ENCODE peak calls at places on chromosomes 4 and X, in nine cellular contexts. One of them, this sample, is unnamed. For H3K9me3 and H3K36me3, the result is how much of the 10 kb centered on the place peaks cover.

GRCh38 chrX:92247076-92247475 is 467.9 kb downstream of the PCDH11X start:
- DNase-seq in CD8-positive, alpha-beta memory T cell: no peak
- DNase-seq in IMR-90: peak
- DNase-seq in WERI-Rb-1: no peak
- DNase-seq in pancreas: no peak
- DNase-seq in psoas muscle: no peak
- DNase-seq in left lung: no peak
- DNase-seq in PC-3: peak
- DNase-seq in esophagus squamous epithelium: no peak
- DNase-seq in this sample: peak

GRCh38 chrX:71536285-71536684 is 3.4 kb downstream of the OGT start:
- DNase-seq in PC-3: no peak
- DNase-seq in pancreas: no peak
- DNase-seq in left lung: no peak
- DNase-seq in IMR-90: no peak
- DNase-seq in esophagus squamous epithelium: no peak
- DNase-seq in CD8-positive, alpha-beta memory T cell: no peak
- DNase-seq in psoas muscle: no peak
- DNase-seq in WERI-Rb-1: no peak
- DNase-seq in this sample: no peak

GRCh38 chr4:110514889-110515479 is 39.0 kb downstream of the ENPEP start:
- DNase-seq in CD8-positive, alpha-beta memory T cell: no peak
- DNase-seq in IMR-90: peak
- DNase-seq in WERI-Rb-1: no peak
- DNase-seq in esophagus squamous epithelium: no peak
- DNase-seq in pancreas: no peak
- DNase-seq in psoas muscle: no peak
- DNase-seq in left lung: no peak
- DNase-seq in PC-3: peak
- DNase-seq in this sample: peak

GRCh38 chrX:134741801-134742200 is 83.5 kb upstream of the PLAC1 start:
- DNase-seq in PC-3: no peak
- DNase-seq in CD8-positive, alpha-beta memory T cell: no peak
- DNase-seq in left lung: no peak
- DNase-seq in WERI-Rb-1: peak
- DNase-seq in psoas muscle: no peak
- DNase-seq in IMR-90: no peak
- DNase-seq in esophagus squamous epithelium: no peak
- DNase-seq in pancreas: no peak
- DNase-seq in this sample: no peak

GRCh38 chr4:158799013-158799770 is 30.4 kb downstream of the FNIP2 start:
- DNase-seq in pancreas: no peak
- DNase-seq in CD8-positive, alpha-beta memory T cell: no peak
- DNase-seq in PC-3: no peak
- DNase-seq in esophagus squamous epithelium: no peak
- DNase-seq in WERI-Rb-1: no peak
- DNase-seq in IMR-90: no peak
- DNase-seq in psoas muscle: no peak
- DNase-seq in left lung: no peak
- DNase-seq in this sample: no peak

GRCh38 chr4:7651461-7651921 is 216.8 kb upstream of the PSAPL1 start:
- DNase-seq in CD8-positive, alpha-beta memory T cell: no peak
- DNase-seq in pancreas: no peak
- DNase-seq in WERI-Rb-1: no peak
- DNase-seq in PC-3: no peak
- DNase-seq in esophagus squamous epithelium: no peak
- DNase-seq in left lung: no peak
- DNase-seq in psoas muscle: peak
- DNase-seq in IMR-90: peak
- DNase-seq in this sample: peak

GRCh38 chr4:68082758-68083157 is 46.9 kb downstream of the TMPRSS11F start:
- DNase-seq in CD8-positive, alpha-beta memory T cell: no peak
- DNase-seq in pancreas: no peak
- DNase-seq in WERI-Rb-1: no peak
- DNase-seq in esophagus squamous epithelium: no peak
- DNase-seq in left lung: no peak
- DNase-seq in PC-3: no peak
- DNase-seq in psoas muscle: no peak
- DNase-seq in IMR-90: no peak
- DNase-seq in this sample: no peak

GRCh38 chr4:3254302-3255131 is 5.6 kb downstream of the MSANTD1 start:
- DNase-seq in PC-3: no peak
- DNase-seq in esophagus squamous epithelium: no peak
- DNase-seq in psoas muscle: peak
- DNase-seq in WERI-Rb-1: no peak
- DNase-seq in CD8-positive, alpha-beta memory T cell: no peak
- DNase-seq in pancreas: no peak
- DNase-seq in left lung: peak
- DNase-seq in IMR-90: no peak
- DNase-seq in this sample: no peak

GRCh38 chrX:9530848-9531274 is 66.0 kb downstream of the TBL1X start:
- DNase-seq in PC-3: peak
- DNase-seq in pancreas: peak
- DNase-seq in psoas muscle: peak
- DNase-seq in esophagus squamous epithelium: no peak
- DNase-seq in WERI-Rb-1: peak
- DNase-seq in CD8-positive, alpha-beta memory T cell: peak
- DNase-seq in IMR-90: peak
- DNase-seq in left lung: peak
- DNase-seq in this sample: peak

GRCh38 chr4:69999420-69999819 is 3.7 kb downstream of the STATH start:
- DNase-seq in WERI-Rb-1: no peak
- DNase-seq in CD8-positive, alpha-beta memory T cell: no peak
- DNase-seq in PC-3: peak
- DNase-seq in left lung: no peak
- DNase-seq in psoas muscle: no peak
- DNase-seq in pancreas: no peak
- DNase-seq in esophagus squamous epithelium: no peak
- DNase-seq in IMR-90: no peak
- DNase-seq in this sample: peak

GRCh38 chr4:134636332-134637055 is 434.9 kb upstream of the PABPC4L start:
- DNase-seq in left lung: no peak
- DNase-seq in pancreas: no peak
- DNase-seq in WERI-Rb-1: no peak
- DNase-seq in psoas muscle: no peak
- DNase-seq in esophagus squamous epithelium: no peak
- DNase-seq in CD8-positive, alpha-beta memory T cell: no peak
- DNase-seq in PC-3: no peak
- DNase-seq in IMR-90: no peak
- DNase-seq in this sample: no peak

GRCh38 chr4:83231620-83232056 is 53.0 kb downstream of the COQ2 start:
- DNase-seq in pancreas: no peak
- DNase-seq in IMR-90: no peak
- DNase-seq in left lung: no peak
- DNase-seq in psoas muscle: no peak
- DNase-seq in WERI-Rb-1: no peak
- DNase-seq in PC-3: peak
- DNase-seq in CD8-positive, alpha-beta memory T cell: no peak
- DNase-seq in esophagus squamous epithelium: no peak
- DNase-seq in this sample: no peak

GRCh38 chrX:142096263-142096662 is 108.8 kb downstream of the MAGEC2 start:
- DNase-seq in esophagus squamous epithelium: no peak
- DNase-seq in IMR-90: no peak
- DNase-seq in CD8-positive, alpha-beta memory T cell: no peak
- DNase-seq in pancreas: no peak
- DNase-seq in WERI-Rb-1: no peak
- DNase-seq in left lung: no peak
- DNase-seq in PC-3: no peak
- DNase-seq in psoas muscle: no peak
- DNase-seq in this sample: peak
- H3K9me3 ChIP-seq in esophagus squamous epithelium: under half
- H3K9me3 ChIP-seq in IMR-90: under half
- H3K9me3 ChIP-seq in CD8-positive, alpha-beta memory T cell: under half
- H3K9me3 ChIP-seq in pancreas: under half
- H3K9me3 ChIP-seq in WERI-Rb-1: under half
- H3K9me3 ChIP-seq in left lung: under half
- H3K9me3 ChIP-seq in PC-3: under half
- H3K9me3 ChIP-seq in psoas muscle: under half
- H3K9me3 ChIP-seq in this sample: under half

GRCh38 chr4:165301833-165302232 is 25.6 kb upstream of the MSMO1 start:
- DNase-seq in psoas muscle: no peak
- DNase-seq in CD8-positive, alpha-beta memory T cell: no peak
- DNase-seq in PC-3: no peak
- DNase-seq in WERI-Rb-1: no peak
- DNase-seq in pancreas: no peak
- DNase-seq in IMR-90: peak
- DNase-seq in esophagus squamous epithelium: no peak
- DNase-seq in left lung: no peak
- DNase-seq in this sample: peak

GRCh38 chr4:165297626-165298025 is 29.8 kb upstream of the MSMO1 start:
- DNase-seq in left lung: no peak
- DNase-seq in pancreas: no peak
- DNase-seq in psoas muscle: no peak
- DNase-seq in esophagus squamous epithelium: no peak
- DNase-seq in WERI-Rb-1: no peak
- DNase-seq in IMR-90: no peak
- DNase-seq in CD8-positive, alpha-beta memory T cell: no peak
- DNase-seq in PC-3: no peak
- DNase-seq in this sample: no peak

GRCh38 chr4:165299399-165300060 is 27.9 kb upstream of the MSMO1 start:
- DNase-seq in PC-3: no peak
- DNase-seq in WERI-Rb-1: no peak
- DNase-seq in left lung: no peak
- DNase-seq in IMR-90: no peak
- DNase-seq in psoas muscle: no peak
- DNase-seq in CD8-positive, alpha-beta memory T cell: no peak
- DNase-seq in esophagus squamous epithelium: no peak
- DNase-seq in pancreas: no peak
- DNase-seq in this sample: no peak

GRCh38 chr4:165308174-165308573 is 19.3 kb upstream of the MSMO1 start:
- DNase-seq in PC-3: peak
- DNase-seq in esophagus squamous epithelium: no peak
- DNase-seq in IMR-90: no peak
- DNase-seq in left lung: no peak
- DNase-seq in CD8-positive, alpha-beta memory T cell: no peak
- DNase-seq in psoas muscle: no peak
- DNase-seq in WERI-Rb-1: no peak
- DNase-seq in pancreas: no peak
- DNase-seq in this sample: peak

GRCh38 chr4:165302658-165303057 is 24.8 kb upstream of the MSMO1 start:
- DNase-seq in IMR-90: no peak
- DNase-seq in pancreas: no peak
- DNase-seq in left lung: no peak
- DNase-seq in esophagus squamous epithelium: no peak
- DNase-seq in WERI-Rb-1: no peak
- DNase-seq in psoas muscle: no peak
- DNase-seq in PC-3: no peak
- DNase-seq in CD8-positive, alpha-beta memory T cell: no peak
- DNase-seq in this sample: peak
- H3K36me3 ChIP-seq in IMR-90: under half
- H3K36me3 ChIP-seq in pancreas: under half
- H3K36me3 ChIP-seq in left lung: under half
- H3K36me3 ChIP-seq in esophagus squamous epithelium: half or more
- H3K36me3 ChIP-seq in WERI-Rb-1: under half
- H3K36me3 ChIP-seq in psoas muscle: under half
- H3K36me3 ChIP-seq in PC-3: under half
- H3K36me3 ChIP-seq in CD8-positive, alpha-beta memory T cell: under half
- H3K36me3 ChIP-seq in this sample: under half

GRCh38 chr4:189176002-189176401 is 764.7 kb upstream of the FRG1 start:
- DNase-seq in left lung: no peak
- DNase-seq in esophagus squamous epithelium: no peak
- DNase-seq in WERI-Rb-1: no peak
- DNase-seq in pancreas: no peak
- DNase-seq in CD8-positive, alpha-beta memory T cell: no peak
- DNase-seq in PC-3: no peak
- DNase-seq in IMR-90: no peak
- DNase-seq in psoas muscle: no peak
- DNase-seq in this sample: no peak
- H3K9me3 ChIP-seq in left lung: under half
- H3K9me3 ChIP-seq in esophagus squamous epithelium: under half
- H3K9me3 ChIP-seq in WERI-Rb-1: under half
- H3K9me3 ChIP-seq in pancreas: under half
- H3K9me3 ChIP-seq in CD8-positive, alpha-beta memory T cell: under half
- H3K9me3 ChIP-seq in PC-3: under half
- H3K9me3 ChIP-seq in IMR-90: under half
- H3K9me3 ChIP-seq in psoas muscle: under half
- H3K9me3 ChIP-seq in this sample: under half

GRCh38 chr4:15684498-15684897 is 2.9 kb downstream of the FAM200B start:
- DNase-seq in left lung: no peak
- DNase-seq in pancreas: no peak
- DNase-seq in esophagus squamous epithelium: no peak
- DNase-seq in WERI-Rb-1: no peak
- DNase-seq in IMR-90: no peak
- DNase-seq in CD8-positive, alpha-beta memory T cell: no peak
- DNase-seq in PC-3: no peak
- DNase-seq in psoas muscle: no peak
- DNase-seq in this sample: no peak

GRCh38 chr4:15682340-15682725 is 706 bp downstream of the FAM200B start:
- DNase-seq in psoas muscle: no peak
- DNase-seq in esophagus squamous epithelium: no peak
- DNase-seq in IMR-90: no peak
- DNase-seq in left lung: no peak
- DNase-seq in PC-3: no peak
- DNase-seq in CD8-positive, alpha-beta memory T cell: no peak
- DNase-seq in pancreas: no peak
- DNase-seq in WERI-Rb-1: no peak
- DNase-seq in this sample: no peak

GRCh38 chr4:15681372-15682339 is at the start of gene FAM200B:
- DNase-seq in IMR-90: peak
- DNase-seq in PC-3: peak
- DNase-seq in left lung: peak
- DNase-seq in CD8-positive, alpha-beta memory T cell: peak
- DNase-seq in esophagus squamous epithelium: peak
- DNase-seq in psoas muscle: peak
- DNase-seq in pancreas: peak
- DNase-seq in WERI-Rb-1: peak
- DNase-seq in this sample: peak

GRCh38 chr4:15681067-15681371 is 608 bp upstream of the FAM200B start:
- DNase-seq in IMR-90: no peak
- DNase-seq in PC-3: no peak
- DNase-seq in psoas muscle: no peak
- DNase-seq in esophagus squamous epithelium: no peak
- DNase-seq in WERI-Rb-1: no peak
- DNase-seq in CD8-positive, alpha-beta memory T cell: no peak
- DNase-seq in pancreas: no peak
- DNase-seq in left lung: no peak
- DNase-seq in this sample: no peak

DNA sequence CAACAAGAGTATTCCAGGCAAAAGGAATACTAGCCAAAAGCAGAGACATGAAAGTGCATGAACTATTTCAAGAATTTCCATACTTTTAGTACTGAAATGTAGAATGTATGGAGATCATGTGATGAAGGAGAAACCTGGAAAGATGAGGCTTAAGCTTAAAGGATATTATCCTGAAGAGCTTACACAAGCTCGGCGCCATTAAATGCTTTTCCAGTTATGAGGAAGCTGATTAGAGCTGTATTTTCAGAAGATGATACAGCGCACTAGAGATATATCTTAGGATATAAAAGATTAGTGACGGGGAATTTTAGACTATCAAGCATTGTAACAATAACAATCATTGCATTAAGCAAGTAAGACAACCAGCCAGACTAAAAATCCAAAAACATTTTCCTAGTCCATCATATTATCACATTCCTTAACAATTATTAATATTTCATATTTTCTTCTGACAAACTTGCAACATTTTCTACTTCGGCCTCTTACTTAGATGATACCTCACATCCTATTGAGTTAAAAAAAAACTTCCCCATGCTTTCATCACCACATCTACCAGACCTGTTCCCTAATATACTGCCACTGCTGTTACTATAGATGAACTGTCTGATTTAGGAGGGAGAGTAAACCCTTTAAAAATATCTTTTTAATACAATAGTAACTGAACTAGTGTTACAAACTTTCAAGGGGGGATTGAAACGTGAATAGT is 1.3 kb downstream of the FAM200B start:
- DNase-seq in WERI-Rb-1: no peak
- DNase-seq in left lung: no peak
- DNase-seq in esophagus squamous epithelium: no peak
- DNase-seq in CD8-positive, alpha-beta memory T cell: no peak
- DNase-seq in psoas muscle: no peak
- DNase-seq in pancreas: no peak
- DNase-seq in IMR-90: peak
- DNase-seq in PC-3: no peak
- DNase-seq in this sample: no peak
- H3K36me3 ChIP-seq in WERI-Rb-1: under half
- H3K36me3 ChIP-seq in left lung: under half
- H3K36me3 ChIP-seq in esophagus squamous epithelium: under half
- H3K36me3 ChIP-seq in CD8-positive, alpha-beta memory T cell: under half
- H3K36me3 ChIP-seq in psoas muscle: under half
- H3K36me3 ChIP-seq in pancreas: under half
- H3K36me3 ChIP-seq in IMR-90: under half
- H3K36me3 ChIP-seq in PC-3: under half
- H3K36me3 ChIP-seq in this sample: under half

This sample was measured in fibroblast of lung.